ENCODE peak calls at places on chromosomes 6 and 20, in four cellular contexts. C is neuronal stem cell, B is H1, L is IMR-90. A is an unnamed sample.

GRCh38 chr20:24227600-24227999 is 239.0 kb upstream of the GGTLC1 start:
- DNase-seq in C (no peak), B (no peak), L (no peak), A (no peak)

GRCh38 chr20:44613575-44613974 is 31.2 kb downstream of the PKIG start:
- DNase-seq in C (no peak), B (no peak), L (no peak), A (no peak)

GRCh38 chr6:474454-475185 is 83.1 kb downstream of the IRF4 start:
- DNase-seq in C (no peak), B (no peak), L (no peak), A (peak)

GRCh38 chr6:118509009-118509617 is 39.0 kb upstream of the PLN start:
- DNase-seq in C (no peak), B (no peak), L (peak), A (peak)

GRCh38 chr6:38782616-38783015 is 67.5 kb downstream of the DNAH8 start:
- DNase-seq in C (no peak), B (no peak), L (no peak), A (no peak)

GRCh38 chr6:29447670-29448069 is 8.6 kb downstream of the OR10C1 start:
- DNase-seq in C (peak), B (peak), L (no peak), A (peak)

GRCh38 chr6:102736941-102737368 is 1343.4 kb downstream of the GRIK2 start:
- DNase-seq in C (no peak), B (no peak), L (peak), A (no peak)

GRCh38 chr20:63173552-63174191 is 42.3 kb downstream of the YTHDF1 start:
- DNase-seq in C (peak), B (no peak), L (no peak), A (no peak)

GRCh38 chr6:1616556-1617463 is 7.1 kb downstream of the FOXC1 start:
- DNase-seq in C (no peak), B (no peak), L (no peak), A (no peak)

GRCh38 chr20:63074182-63074581 is 67.4 kb upstream of the BHLHE23 start:
- DNase-seq in C (no peak), B (no peak), L (no peak), A (no peak)

GRCh38 chr6:109166643-109167042 is 71.3 kb downstream of the CEP57L1 start:
- DNase-seq in C (no peak), B (no peak), L (no peak), A (no peak)

GRCh38 chr6:98467902-98468301 is 366.5 kb upstream of the POU3F2 start:
- DNase-seq in C (no peak), B (no peak), L (no peak), A (no peak)

GRCh38 chr20:53574819-53575218 is 18.8 kb downstream of the ZNF217 start:
- DNase-seq in C (no peak), B (no peak), L (no peak), A (no peak)

GRCh38 chr6:107658920-107659879 is 164.9 kb downstream of the SCML4 start:
- DNase-seq in C (no peak), B (no peak), L (peak), A (no peak)

GRCh38 chr6:6005467-6006427 is 978 bp downstream of the NRN1 start:
- DNase-seq in C (no peak), B (no peak), L (no peak), A (peak)

GRCh38 chr6:110558575-110558974 is 82.2 kb upstream of the SLC22A16 start:
- DNase-seq in C (no peak), B (no peak), L (no peak), A (no peak)

GRCh38 chr6:107677399-107677798 is 146.7 kb downstream of the SCML4 start:
- DNase-seq in C (no peak), B (no peak), L (no peak), A (no peak)

GRCh38 chr20:63321148-63321831 is 28.3 kb downstream of the COL20A1 start:
- DNase-seq in C (no peak), B (no peak), L (peak), A (no peak)

GRCh38 chr6:161094904-161095440 is 103.4 kb downstream of the MAP3K4 start:
- DNase-seq in C (no peak), B (no peak), L (no peak), A (no peak)

GRCh38 chr6:159480471-159480870 is 212.6 kb downstream of the SOD2 start:
- DNase-seq in C (no peak), B (no peak), L (no peak), A (no peak)

GRCh38 chr20:60009826-60010616 is 51.8 kb downstream of the CDH26 start:
- DNase-seq in C (no peak), B (no peak), L (no peak), A (peak)

GRCh38 chr6:109461733-109462526 is 6.4 kb upstream of the MICAL1 start:
- DNase-seq in C (no peak), B (no peak), L (no peak), A (no peak)

GRCh38 chr6:37477186-37477585 is 22.5 kb downstream of the CCDC167 start:
- DNase-seq in C (no peak), B (no peak), L (no peak), A (no peak)

GRCh38 chr6:66568271-66568670 is 861.2 kb upstream of the EYS start:
- DNase-seq in C (no peak), B (no peak), L (no peak), A (peak)

GRCh38 chr6:53352360-53352759 is 3.6 kb upstream of the ELOVL5 start:
- DNase-seq in C (no peak), B (no peak), L (no peak), A (no peak)

GRCh38 chr6:53347921-53348435 is 772 bp downstream of the ELOVL5 start:
- DNase-seq in C (peak), B (no peak), L (peak), A (peak)

GRCh38 chr6:53348436-53349208 is at the start of gene ELOVL5:
- DNase-seq in C (peak), B (peak), L (peak), A (peak)

GRCh38 chr6:53347250-53347920 is 1.4 kb downstream of the ELOVL5 start:
- DNase-seq in C (peak), B (no peak), L (peak), A (no peak)

GRCh38 chr6:53349209-53349693 is 501 bp upstream of the ELOVL5 start:
- DNase-seq in C (no peak), B (no peak), L (no peak), A (no peak)
- H4K8ac ChIP-seq in C (no peak), B (peak), L (peak), A (peak)

GRCh38 chr20:56628015-56628872 is 862 bp upstream of the TFAP2C start:
- DNase-seq in C (no peak), B (no peak), L (no peak), A (peak)
- H3K4me2 ChIP-seq in C (peak), B (peak), L (peak), A (peak)

GRCh38 chr6:125986295-125986955 is at the start of gene TRMT11:
- DNase-seq in C (peak), B (peak), L (peak), A (peak)
- H3K4ac ChIP-seq in C (no peak), B (peak), L (peak), A (peak)

GRCh38 chr6:124858564-124858963 is 103.7 kb upstream of the RNF217 start:
- DNase-seq in C (no peak), B (no peak), L (no peak), A (no peak)
- H4K8ac ChIP-seq in C (no peak), B (no peak), L (no peak), A (no peak)

GRCh38 chr20:6515261-6515660 is 252.2 kb upstream of the BMP2 start:
- DNase-seq in C (no peak), B (no peak), L (peak), A (peak)
- H3K4me2 ChIP-seq in C (no peak), B (no peak), L (no peak), A (no peak)

A was measured in mesendoderm.